ENCODE peak calls at places on chromosomes 1 and 21, in four cellular contexts. H, P, J and L are unnamed samples.

GRCh38 chr1:47474278-47475193 is 36.7 kb downstream of the FOXD2 start:
- DNase-seq in H (no peak), P (no peak), J (no peak), L (no peak)

GRCh38 chr1:106584663-106585062 is 471.8 kb upstream of the PRMT6 start:
- DNase-seq in H (no peak), P (no peak), J (no peak), L (no peak)

GRCh38 chr1:217432339-217432738 is 198.6 kb downstream of the GPATCH2 start:
- DNase-seq in H (no peak), P (no peak), J (no peak), L (no peak)

GRCh38 chr1:169009666-169010065 is 96.8 kb upstream of the ATP1B1 start:
- DNase-seq in H (peak; percentile 35), P (no peak), J (no peak), L (no peak)

GRCh38 chr1:27527223-27527856 is 37.4 kb upstream of the WASF2 start:
- DNase-seq in H (no peak), P (no peak), J (peak; percentile 90), L (no peak)

GRCh38 chr1:201937624-201938212 is 8.6 kb downstream of the LMOD1 start:
- DNase-seq in H (no peak), P (no peak), J (no peak), L (peak; percentile 84)

GRCh38 chr1:155177918-155178281 is 4.3 kb downstream of the TRIM46 start:
- DNase-seq in H (no peak), P (no peak), J (no peak), L (no peak)

GRCh38 chr21:41970751-41971653 is 17.2 kb upstream of the C2CD2 start:
- DNase-seq in H (no peak), P (no peak), J (no peak), L (no peak)

GRCh38 chr1:246492611-246493245 is 14.4 kb downstream of the SMYD3 start:
- DNase-seq in H (no peak), P (peak; percentile 35), J (peak; percentile 84), L (peak; percentile 78)

GRCh38 chr1:2342384-2343022 is 48.9 kb downstream of the MORN1 start:
- DNase-seq in H (no peak), P (no peak), J (no peak), L (no peak)

GRCh38 chr21:40769231-40769630 is 77.7 kb downstream of the DSCAM start:
- DNase-seq in H (no peak), P (no peak), J (no peak), L (no peak)

GRCh38 chr1:87086120-87086519 is 171.7 kb downstream of the HS2ST1 start:
- DNase-seq in H (no peak), P (no peak), J (no peak), L (no peak)

GRCh38 chr1:222387020-222387816 is 160.7 kb downstream of the HHIPL2 start:
- DNase-seq in H (no peak), P (peak; percentile 21), J (peak; percentile 65), L (no peak)

GRCh38 chr1:55443175-55443933 is 228.2 kb upstream of the USP24 start:
- DNase-seq in H (no peak), P (peak; percentile 50), J (peak; percentile 40), L (peak; percentile 37)

GRCh38 chr1:12167493-12168429 is 970 bp downstream of the TNFRSF1B start:
- DNase-seq in H (no peak), P (no peak), J (peak; percentile 86), L (no peak)

DNA sequence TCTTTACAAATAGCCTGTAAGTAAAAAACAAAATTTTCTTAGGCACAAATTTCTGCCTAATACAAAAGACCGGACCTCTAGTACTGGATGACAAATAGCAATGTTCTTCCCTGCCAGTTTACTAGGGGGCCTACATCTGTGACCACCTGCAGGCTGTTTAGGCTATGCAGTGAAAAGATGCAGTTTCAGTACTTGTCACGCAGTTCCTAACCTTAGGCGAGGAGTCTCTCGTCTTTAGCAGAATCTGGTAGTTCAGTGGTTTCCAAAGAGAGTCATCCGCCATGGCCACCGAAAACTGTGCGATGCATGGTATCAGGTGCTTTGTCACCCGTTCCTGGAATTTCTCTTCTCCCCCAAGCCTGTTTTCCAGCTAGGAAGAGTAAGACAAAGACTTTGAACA is 29.6 kb downstream of the LGALS8 start:
- DNase-seq in H (no peak), P (no peak), J (no peak), L (no peak)
- H3K36me3 ChIP-seq in H (peaks cover 64% of the 10 kb centered on the region), P (peaks cover 29% of the 10 kb centered on the region), J (peaks cover 97% of the 10 kb centered on the region), L (peaks cover 43% of the 10 kb centered on the region)

GRCh38 chr1:8055973-8056372 is 29.9 kb upstream of the ERRFI1 start:
- DNase-seq in H (no peak), P (peak; percentile 33), J (no peak), L (no peak)
- TF ChIP-seq MYC in H (no peak), P (no peak), J (no peak), L (no peak)

DNA sequence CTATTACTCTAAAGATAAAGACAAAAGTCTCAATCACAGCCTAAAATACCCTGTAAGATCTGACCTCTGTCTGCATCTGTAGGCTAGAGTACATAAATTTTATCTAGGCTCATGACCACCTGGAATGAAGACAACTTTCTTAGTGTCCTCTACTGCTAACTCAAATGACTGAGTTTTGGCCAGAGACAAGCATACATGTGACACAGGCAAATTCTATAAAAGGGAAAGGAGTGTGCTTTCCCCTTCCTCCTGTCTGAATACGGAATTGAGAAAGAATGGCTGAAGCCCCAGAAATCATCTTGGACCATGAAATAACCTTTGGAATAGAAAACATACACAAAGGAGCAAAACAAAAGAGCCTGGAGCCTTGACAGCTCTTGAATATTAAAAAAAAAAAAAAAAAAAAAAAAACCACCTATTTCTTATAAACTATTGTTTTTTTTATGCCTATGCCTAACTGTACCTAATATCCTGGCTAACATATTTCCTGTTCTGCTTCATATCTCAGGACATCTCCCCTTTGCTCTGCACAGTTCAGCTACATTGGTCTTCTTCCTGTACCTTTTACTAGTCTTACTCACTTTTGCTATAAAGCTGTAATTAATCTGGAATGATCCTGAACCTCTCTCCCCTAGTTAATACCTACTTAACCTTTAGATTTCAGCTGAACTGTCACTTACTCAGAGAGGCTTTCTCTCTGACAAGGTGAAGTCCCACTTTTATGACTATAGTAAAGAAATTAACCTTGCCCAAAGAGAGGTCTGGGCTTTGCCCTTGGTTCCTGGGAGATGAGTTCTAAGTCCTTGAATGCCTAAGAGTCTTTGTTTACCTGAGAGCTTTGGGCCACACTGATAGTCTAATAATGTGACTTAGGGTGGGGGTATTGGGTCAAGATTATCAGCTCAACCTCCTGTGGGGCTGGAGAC is 16.1 kb downstream of the UCHL5 start:
- DNase-seq in H (no peak), P (no peak), J (no peak), L (no peak)
- H3K36me3 ChIP-seq in H (peaks cover 11% of the 10 kb centered on the region), P (no peaks in the 10 kb centered on the region), J (peaks cover 86% of the 10 kb centered on the region), L (no peaks in the 10 kb centered on the region)

GRCh38 chr1:5685446-5686040 is 306.7 kb downstream of the NPHP4 start:
- DNase-seq in H (no peak), P (no peak), J (no peak), L (no peak)
- TF ChIP-seq MYC in H (no peak), P (no peak), J (no peak), L (no peak)

GRCh38 chr1:182135946-182136345 is 74.4 kb upstream of the ZNF648 start:
- DNase-seq in H (no peak), P (no peak), J (no peak), L (no peak)
- H3K36me3 ChIP-seq in H (no peaks in the 10 kb centered on the region), P (no peaks in the 10 kb centered on the region), J (no peaks in the 10 kb centered on the region), L (no peaks in the 10 kb centered on the region)

DNA sequence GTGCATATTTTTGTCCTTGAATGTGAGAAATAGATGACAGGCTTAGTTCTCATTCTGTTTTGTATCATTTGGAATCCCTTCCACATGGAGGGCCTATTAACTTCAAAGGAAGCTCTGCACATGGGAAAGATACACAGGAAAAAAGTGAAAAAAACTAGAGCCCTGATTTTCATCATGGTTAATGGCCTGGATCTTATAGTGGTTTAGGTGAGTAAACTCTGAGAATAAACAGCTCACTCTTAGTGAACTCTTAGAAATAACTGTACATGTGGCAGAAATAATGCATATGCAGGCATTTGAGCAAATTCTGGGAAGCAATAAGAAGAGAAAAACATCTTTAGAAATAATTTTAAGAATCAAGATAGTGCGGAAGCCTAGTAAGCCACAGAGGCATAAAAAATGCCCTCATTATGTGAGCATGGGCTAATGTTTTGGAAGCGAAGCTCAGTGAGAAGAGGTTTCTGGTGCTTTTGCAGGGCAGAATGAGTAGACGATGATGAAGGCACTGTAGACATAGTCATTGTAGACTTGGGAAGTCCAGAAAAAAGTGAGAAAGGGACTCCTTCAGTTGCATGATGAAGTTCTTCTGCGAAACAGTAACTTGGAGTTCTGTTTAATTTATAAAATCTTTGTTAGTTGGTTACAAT is 279.9 kb downstream of the DNM3 start:
- DNase-seq in H (no peak), P (no peak), J (no peak), L (no peak)
- TF ChIP-seq MYC in H (no peak), P (no peak), J (no peak), L (no peak)

DNA sequence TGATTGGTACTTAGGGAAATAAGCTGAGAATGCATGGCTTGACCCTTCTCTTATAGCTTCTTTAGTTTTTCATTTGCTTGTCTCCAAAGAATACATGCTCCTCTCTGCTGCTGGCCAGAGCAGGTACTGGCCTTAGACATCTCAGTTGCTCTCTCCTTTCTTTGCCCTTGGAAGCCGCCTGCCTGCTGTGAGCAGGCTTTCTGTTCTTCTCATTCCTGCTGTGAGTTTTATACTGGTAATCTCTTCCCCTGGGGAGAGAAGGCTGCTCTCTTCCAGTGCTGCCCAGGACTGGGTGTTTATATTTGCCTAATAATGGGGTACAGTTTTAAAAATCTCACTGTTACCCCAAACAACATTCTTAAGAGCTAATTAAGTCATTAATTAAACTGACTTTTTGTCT is 323.5 kb upstream of the LRRC7 start:
- DNase-seq in H (no peak), P (no peak), J (no peak), L (no peak)
- H3K36me3 ChIP-seq in H (no peaks in the 10 kb centered on the region), P (no peaks in the 10 kb centered on the region), J (no peaks in the 10 kb centered on the region), L (no peaks in the 10 kb centered on the region)

GRCh38 chr1:93255222-93256079 is 74.9 kb downstream of the CCDC18 start:
- DNase-seq in H (no peak), P (no peak), J (no peak), L (no peak)
- TF ChIP-seq MYC in H (no peak), P (no peak), J (no peak), L (no peak)

GRCh38 chr1:89900791-89901708 is 80.2 kb downstream of the LRRC8D start:
- DNase-seq in H (no peak), P (no peak), J (peak; percentile 83), L (no peak)
- H3K36me3 ChIP-seq in H (no peaks in the 10 kb centered on the region), P (no peaks in the 10 kb centered on the region), J (peaks cover 22% of the 10 kb centered on the region), L (no peaks in the 10 kb centered on the region)